ENCODE peak calls at places on chromosomes 3 and 15, in ten cellular contexts. E is sigmoid colon, G is esophagus muscularis mucosa, D is ovary, L is SK-N-SH, A is HepG2, H is H1, I is GM12878, M is stomach, X is transverse colon. P is an unnamed sample. For H3K27me3 and H3K4me1, the result is how much of the 10 kb centered on the place peaks cover.

GRCh38 chr3:56467801-56468183 is 475 bp downstream of the ERC2 start:
- DNase-seq in E (no peak), G (no peak), D (no peak), L (peak), A (no peak), H (no peak), I (no peak), M (no peak), X (no peak), P (no peak)

GRCh38 chr15:97718509-97718908 is 242.0 kb upstream of the ARRDC4 start:
- DNase-seq in E (no peak), G (no peak), D (no peak), L (no peak), A (no peak), H (no peak), I (no peak), M (no peak), X (no peak), P (no peak)

GRCh38 chr3:176872771-176873209 is 324.5 kb downstream of the TBL1XR1 start:
- DNase-seq in E (no peak), G (no peak), D (peak), L (peak), A (peak), H (peak), I (peak), M (peak), X (peak), P (no peak)

GRCh38 chr15:71779073-71779797 is 31.1 kb upstream of the NR2E3 start:
- DNase-seq in E (no peak), G (no peak), D (no peak), L (no peak), A (no peak), H (no peak), I (no peak), M (no peak), X (no peak), P (no peak)

GRCh38 chr15:99425666-99426301 is 140.0 kb upstream of the MEF2A start:
- DNase-seq in E (peak), G (no peak), D (no peak), L (no peak), A (no peak), H (no peak), I (no peak), M (peak), X (peak), P (no peak)

GRCh38 chr15:98530570-98530969 is 117.8 kb upstream of the IGF1R start:
- DNase-seq in E (no peak), G (no peak), D (no peak), L (no peak), A (no peak), H (no peak), I (no peak), M (no peak), X (no peak), P (no peak)

GRCh38 chr3:77668398-77668797 is 628.5 kb downstream of the ROBO2 start:
- DNase-seq in E (no peak), G (no peak), D (no peak), L (no peak), A (no peak), H (no peak), I (no peak), M (no peak), X (no peak), P (no peak)

GRCh38 chr3:185361920-185362319 is 1.0 kb upstream of the MAP3K13 start:
- DNase-seq in E (no peak), G (no peak), D (no peak), L (no peak), A (no peak), H (no peak), I (no peak), M (no peak), X (no peak), P (no peak)

GRCh38 chr3:63585927-63586326 is 66.5 kb upstream of the SNTN start:
- DNase-seq in E (no peak), G (no peak), D (no peak), L (no peak), A (no peak), H (no peak), I (no peak), M (no peak), X (no peak), P (no peak)

GRCh38 chr3:877001-877400 is 215.8 kb upstream of the CNTN6 start:
- DNase-seq in E (no peak), G (no peak), D (no peak), L (no peak), A (no peak), H (no peak), I (no peak), M (no peak), X (no peak), P (no peak)

GRCh38 chr3:196141052-196141865 is 59.4 kb upstream of the TFRC start:
- DNase-seq in E (no peak), G (no peak), D (no peak), L (no peak), A (no peak), H (no peak), I (no peak), M (no peak), X (no peak), P (no peak)

GRCh38 chr15:41965441-41966413 is 6.6 kb downstream of the EHD4 start:
- DNase-seq in E (no peak), G (no peak), D (no peak), L (no peak), A (no peak), H (no peak), I (no peak), M (peak), X (peak), P (no peak)

GRCh38 chr3:15683253-15683652 is 81.7 kb downstream of the BTD start:
- DNase-seq in E (no peak), G (no peak), D (no peak), L (no peak), A (no peak), H (no peak), I (no peak), M (no peak), X (no peak), P (no peak)

GRCh38 chr3:64150527-64151238 is 74.6 kb downstream of the PRICKLE2 start:
- DNase-seq in E (peak), G (no peak), D (peak), L (peak), A (peak), H (no peak), I (no peak), M (peak), X (peak), P (no peak)

GRCh38 chr3:192022412-192022811 is 561.4 kb downstream of the PYDC2 start:
- DNase-seq in E (no peak), G (no peak), D (no peak), L (no peak), A (no peak), H (no peak), I (no peak), M (no peak), X (no peak), P (no peak)

GRCh38 chr3:191070201-191070600 is 128.8 kb upstream of the OSTN start:
- DNase-seq in E (no peak), G (no peak), D (no peak), L (no peak), A (no peak), H (no peak), I (no peak), M (no peak), X (no peak), P (no peak)

GRCh38 chr3:46646700-46647099 is 34.4 kb downstream of the FAM240A start:
- DNase-seq in E (no peak), G (no peak), D (no peak), L (no peak), A (no peak), H (no peak), I (no peak), M (no peak), X (no peak), P (no peak)

GRCh38 chr3:129486057-129487035 is 42.1 kb upstream of the RHO start:
- DNase-seq in E (peak), G (no peak), D (no peak), L (no peak), A (no peak), H (no peak), I (peak), M (no peak), X (no peak), P (no peak)

GRCh38 chr3:128152419-128153155 is 694 bp upstream of the EEFSEC start:
- DNase-seq in E (no peak), G (no peak), D (no peak), L (peak), A (peak), H (no peak), I (no peak), M (no peak), X (no peak), P (no peak)

GRCh38 chr3:188411750-188412149 is 257.8 kb downstream of the LPP start:
- DNase-seq in E (no peak), G (no peak), D (no peak), L (no peak), A (no peak), H (no peak), I (no peak), M (no peak), X (no peak), P (no peak)

GRCh38 chr15:46126581-46126980 is 491.8 kb downstream of the SQOR start:
- DNase-seq in E (no peak), G (no peak), D (no peak), L (no peak), A (no peak), H (no peak), I (no peak), M (no peak), X (no peak), P (no peak)

GRCh38 chr3:133781570-133781969 is 24.0 kb upstream of the SRPRB start:
- DNase-seq in E (no peak), G (no peak), D (no peak), L (no peak), A (no peak), H (no peak), I (no peak), M (no peak), X (no peak), P (no peak)

GRCh38 chr15:96262097-96262496 is 68.4 kb upstream of the NR2F2 start:
- DNase-seq in E (no peak), G (no peak), D (no peak), L (no peak), A (peak), H (no peak), I (no peak), M (no peak), X (no peak), P (no peak)

GRCh38 chr3:158791259-158791920 is 10.5 kb upstream of the MFSD1 start:
- DNase-seq in E (no peak), G (peak), D (no peak), L (peak), A (peak), H (no peak), I (no peak), M (no peak), X (no peak), P (no peak)

GRCh38 chr15:56736308-56736707 is 3.0 kb upstream of the ZNF280D start:
- DNase-seq in E (no peak), G (no peak), D (no peak), L (no peak), A (peak), H (no peak), I (no peak), M (no peak), X (no peak), P (no peak)

GRCh38 chr15:45714501-45715488 is 80.0 kb downstream of the SQOR start:
- DNase-seq in E (peak), G (no peak), D (no peak), L (peak), A (peak), H (peak), I (no peak), M (peak), X (peak), P (peak)

GRCh38 chr15:94008101-94009080 is 223.0 kb upstream of the MCTP2 start:
- DNase-seq in E (no peak), G (no peak), D (no peak), L (no peak), A (no peak), H (no peak), I (no peak), M (no peak), X (no peak), P (peak)

GRCh38 chr3:23396746-23397145 is 193.6 kb downstream of the UBE2E2 start:
- DNase-seq in E (no peak), G (no peak), D (no peak), L (no peak), A (no peak), H (no peak), I (no peak), M (no peak), X (no peak), P (no peak)

GRCh38 chr15:70328137-70329115 is 230.7 kb upstream of the TLE3 start:
- DNase-seq in E (peak), G (no peak), D (no peak), L (no peak), A (no peak), H (no peak), I (no peak), M (no peak), X (peak), P (peak)

GRCh38 chr3:13597661-13598060 is 48.7 kb downstream of the FBLN2 start:
- DNase-seq in E (peak), G (no peak), D (no peak), L (no peak), A (no peak), H (no peak), I (no peak), M (no peak), X (no peak), P (no peak)

GRCh38 chr15:33086500-33087141 is 107.9 kb downstream of the FMN1 start:
- DNase-seq in E (no peak), G (no peak), D (no peak), L (peak), A (peak), H (no peak), I (peak), M (no peak), X (no peak), P (no peak)

GRCh38 chr3:190346541-190346940 is 24.3 kb upstream of the CLDN1 start:
- DNase-seq in E (no peak), G (no peak), D (no peak), L (no peak), A (no peak), H (no peak), I (no peak), M (no peak), X (no peak), P (no peak)

GRCh38 chr3:53264718-53265117 is 8.9 kb upstream of the TKT start:
- DNase-seq in E (no peak), G (no peak), D (no peak), L (no peak), A (no peak), H (no peak), I (no peak), M (peak), X (no peak), P (no peak)

GRCh38 chr15:64232400-64232799 is 69.6 kb upstream of the PPIB start:
- DNase-seq in E (no peak), G (no peak), D (no peak), L (no peak), A (peak), H (no peak), I (no peak), M (no peak), X (no peak), P (no peak)

GRCh38 chr3:170605490-170605889 is 19.6 kb upstream of the SLC7A14 start:
- DNase-seq in E (no peak), G (no peak), D (no peak), L (no peak), A (no peak), H (no peak), I (no peak), M (no peak), X (no peak), P (no peak)

GRCh38 chr15:75198560-75199346 is 2.9 kb upstream of the C15orf39 start:
- DNase-seq in E (no peak), G (no peak), D (no peak), L (no peak), A (peak), H (no peak), I (peak), M (no peak), X (peak), P (no peak)

DNA sequence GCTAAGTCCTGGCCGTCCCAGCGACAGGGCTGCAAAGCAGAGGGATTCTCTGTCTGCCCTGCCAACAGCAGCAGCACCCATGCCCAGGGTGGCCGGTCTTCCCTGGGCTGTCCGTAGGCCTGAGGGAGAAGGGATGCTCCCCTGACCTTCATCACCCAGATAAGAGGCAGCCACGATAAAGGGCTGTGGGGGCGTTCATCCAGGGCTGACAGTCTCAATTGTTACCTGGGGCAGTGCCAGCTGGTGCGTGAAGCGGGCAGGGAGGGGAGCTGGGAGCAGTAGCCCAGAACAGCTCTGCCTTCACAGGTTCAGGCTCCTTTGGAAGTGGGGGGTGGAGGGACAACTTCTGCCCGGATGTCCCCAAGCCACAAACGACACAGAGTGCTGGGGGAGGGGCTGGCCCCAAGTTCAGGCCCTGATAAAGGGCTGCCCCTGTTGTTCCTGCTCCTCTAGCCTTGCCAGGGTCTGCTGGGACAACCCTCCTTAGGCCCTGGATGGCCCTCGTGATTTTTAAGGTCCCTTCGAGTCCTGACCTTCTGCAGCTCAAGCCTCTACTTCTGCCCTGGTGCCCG is 94.7 kb downstream of the RAB11A start:
- DNase-seq in E (no peak), G (no peak), D (no peak), L (peak), A (no peak), H (no peak), I (no peak), M (no peak), X (no peak), P (no peak)
- H3K27me3 ChIP-seq in E (under half), G (under half), D (under half), L (under half), A (under half), H (under half), I (under half), M (under half), X (under half), P (under half)

GRCh38 chr3:123637841-123638240 is 53.0 kb upstream of the HACD2 start:
- DNase-seq in E (peak), G (no peak), D (no peak), L (no peak), A (no peak), H (no peak), I (no peak), M (no peak), X (no peak), P (no peak)
- H3K4me1 ChIP-seq in E (half or more), G (half or more), D (under half), L (under half), A (under half), H (under half), I (under half), M (under half), X (under half), P (under half)

GRCh38 chr15:100802421-100803157 is 77.0 kb upstream of the ALDH1A3 start:
- DNase-seq in E (no peak), G (peak), D (no peak), L (no peak), A (no peak), H (no peak), I (no peak), M (no peak), X (no peak), P (no peak)
- TF ChIP-seq EP300 in E (no peak), G (no peak), D (no peak), L (no peak), A (no peak), H (no peak), I (no peak), M (no peak), X (no peak), P (no peak)

GRCh38 chr15:67833504-67834248 is 6.2 kb downstream of the RNU6-1 start:
- DNase-seq in E (peak), G (no peak), D (no peak), L (peak), A (peak), H (no peak), I (no peak), M (peak), X (peak), P (no peak)
- H3K27me3 ChIP-seq in E (half or more), G (half or more), D (under half), L (under half), A (half or more), H (half or more), I (under half), M (under half), X (half or more), P (under half)

GRCh38 chr3:160949460-160949859 is 155.7 kb downstream of the B3GALNT1 start:
- DNase-seq in E (no peak), G (no peak), D (no peak), L (no peak), A (no peak), H (no peak), I (no peak), M (no peak), X (no peak), P (no peak)

GRCh38 chr3:160948273-160948672 is 156.9 kb downstream of the B3GALNT1 start:
- DNase-seq in E (no peak), G (no peak), D (no peak), L (no peak), A (peak), H (no peak), I (no peak), M (no peak), X (no peak), P (no peak)

GRCh38 chr3:160950954-160951353 is 154.2 kb downstream of the B3GALNT1 start:
- DNase-seq in E (no peak), G (no peak), D (no peak), L (no peak), A (no peak), H (no peak), I (no peak), M (no peak), X (no peak), P (no peak)

GRCh38 chr3:160951677-160952487 is 153.3 kb downstream of the B3GALNT1 start:
- DNase-seq in E (no peak), G (no peak), D (no peak), L (no peak), A (no peak), H (no peak), I (no peak), M (no peak), X (no peak), P (no peak)

GRCh38 chr3:160950542-160950941 is 154.6 kb downstream of the B3GALNT1 start:
- DNase-seq in E (no peak), G (no peak), D (no peak), L (no peak), A (no peak), H (no peak), I (no peak), M (no peak), X (no peak), P (no peak)
- H3K4me1 ChIP-seq in E (under half), G (under half), D (under half), L (under half), A (under half), H (under half), I (under half), M (under half), X (under half), P (under half)

GRCh38 chr3:195058311-195059005 is 212.5 kb downstream of the XXYLT1 start:
- DNase-seq in E (peak), G (no peak), D (no peak), L (no peak), A (no peak), H (no peak), I (no peak), M (no peak), X (no peak), P (no peak)
- TF ChIP-seq EP300 in E (no peak), G (no peak), D (no peak), L (no peak), A (no peak), H (no peak), I (no peak), M (no peak), X (no peak), P (no peak)

DNA sequence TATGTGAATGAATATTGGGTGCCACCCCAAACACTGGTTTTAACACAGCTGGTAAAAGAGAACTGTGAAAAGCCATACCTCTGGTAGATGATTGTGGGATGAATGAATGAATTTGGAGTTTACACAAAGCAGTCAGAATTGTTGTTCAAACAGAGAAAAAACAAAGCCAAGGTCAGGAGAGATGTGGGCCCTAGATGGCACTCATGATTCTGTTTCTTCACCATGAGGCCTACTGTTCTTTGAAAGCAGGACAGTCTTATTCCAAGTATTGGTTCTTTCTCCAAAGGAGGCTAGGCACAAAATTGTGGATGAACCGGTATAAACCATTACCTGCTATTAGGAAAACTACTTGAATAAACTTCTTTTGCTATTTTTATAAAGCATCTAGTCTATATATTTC is 97.6 kb downstream of the SAMMSON start:
- DNase-seq in E (no peak), G (no peak), D (no peak), L (no peak), A (no peak), H (no peak), I (no peak), M (no peak), X (no peak), P (no peak)
- H3K27me3 ChIP-seq in E (under half), G (under half), D (under half), L (under half), A (under half), H (under half), I (under half), M (under half), X (under half), P (under half)

P was measured in tibial nerve.